ENCODE peak calls at places on chromosomes 3 and 15, in seven cellular contexts. R is HFFc6, L is A549, A is nephron progenitor cell, X is cardiac fibroblast, D is GM13977, P is cardiac muscle cell. G is an unnamed sample.

GRCh38 chr15:29024681-29025080 is 138.9 kb downstream of the APBA2 start:
- DNase-seq in P (no peak), L (no peak), R (no peak), A (no peak), D (no peak), X (no peak), G (no peak)

GRCh38 chr15:70054884-70055387 is 42.8 kb downstream of the TLE3 start:
- DNase-seq in P (no peak), R (no peak), D (no peak), A (no peak), X (no peak), L (no peak), G (no peak)

GRCh38 chr15:65952425-65953053 is 83.2 kb downstream of the RAB11A start:
- DNase-seq in L (peak; percentile 47), D (peak; percentile 40), A (peak; percentile 85), X (peak; percentile 68), R (peak; percentile 35), P (peak; percentile 88), G (peak; percentile 58)

GRCh38 chr3:81891056-81891455 is 129.6 kb upstream of the GBE1 start:
- DNase-seq in R (no peak), A (no peak), P (no peak), D (no peak), X (no peak), L (no peak), G (no peak)

GRCh38 chr15:77554306-77555080 is 78.2 kb downstream of the LINGO1 start:
- DNase-seq in A (no peak), R (no peak), D (no peak), X (no peak), P (no peak), L (no peak), G (no peak)

GRCh38 chr3:171939578-171939977 is 96.4 kb downstream of the TMEM212 start:
- DNase-seq in A (no peak), X (no peak), P (no peak), D (no peak), R (no peak), L (no peak), G (no peak)

GRCh38 chr3:135736740-135737139 is 228.8 kb upstream of the PPP2R3A start:
- DNase-seq in R (peak; percentile 11), P (peak; percentile 20), D (no peak), L (no peak), X (no peak), A (no peak), G (peak; percentile 80)

GRCh38 chr3:131880948-131881347 is 153.9 kb downstream of the CPNE4 start:
- DNase-seq in A (no peak), R (no peak), L (no peak), P (no peak), X (no peak), D (no peak), G (no peak)

GRCh38 chr15:58141894-58142293 is 3.7 kb downstream of the AQP9 start:
- DNase-seq in P (no peak), X (no peak), L (no peak), R (no peak), D (no peak), A (no peak), G (no peak)

GRCh38 chr15:83549563-83549962 is 102.4 kb downstream of the SH3GL3 start:
- DNase-seq in P (no peak), L (no peak), R (no peak), X (peak; percentile 21), A (no peak), D (no peak), G (no peak)

GRCh38 chr3:194602580-194603300 is 30.5 kb downstream of the TMEM44 start:
- DNase-seq in P (peak; percentile 69), X (no peak), D (no peak), L (no peak), R (no peak), A (peak; percentile 25), G (no peak)

GRCh38 chr15:95341686-95342085 is 988.8 kb upstream of the NR2F2 start:
- DNase-seq in L (no peak), P (no peak), A (no peak), D (no peak), R (no peak), X (no peak), G (no peak)

GRCh38 chr15:54519577-54519976 is 541.3 kb downstream of the UNC13C start:
- DNase-seq in L (no peak), X (no peak), A (no peak), R (no peak), P (no peak), D (no peak), G (no peak)

GRCh38 chr3:17942856-17943255 is 200.4 kb upstream of the TBC1D5 start:
- DNase-seq in R (peak; percentile 74), X (no peak), D (no peak), L (no peak), P (no peak), A (no peak), G (no peak)

DNA sequence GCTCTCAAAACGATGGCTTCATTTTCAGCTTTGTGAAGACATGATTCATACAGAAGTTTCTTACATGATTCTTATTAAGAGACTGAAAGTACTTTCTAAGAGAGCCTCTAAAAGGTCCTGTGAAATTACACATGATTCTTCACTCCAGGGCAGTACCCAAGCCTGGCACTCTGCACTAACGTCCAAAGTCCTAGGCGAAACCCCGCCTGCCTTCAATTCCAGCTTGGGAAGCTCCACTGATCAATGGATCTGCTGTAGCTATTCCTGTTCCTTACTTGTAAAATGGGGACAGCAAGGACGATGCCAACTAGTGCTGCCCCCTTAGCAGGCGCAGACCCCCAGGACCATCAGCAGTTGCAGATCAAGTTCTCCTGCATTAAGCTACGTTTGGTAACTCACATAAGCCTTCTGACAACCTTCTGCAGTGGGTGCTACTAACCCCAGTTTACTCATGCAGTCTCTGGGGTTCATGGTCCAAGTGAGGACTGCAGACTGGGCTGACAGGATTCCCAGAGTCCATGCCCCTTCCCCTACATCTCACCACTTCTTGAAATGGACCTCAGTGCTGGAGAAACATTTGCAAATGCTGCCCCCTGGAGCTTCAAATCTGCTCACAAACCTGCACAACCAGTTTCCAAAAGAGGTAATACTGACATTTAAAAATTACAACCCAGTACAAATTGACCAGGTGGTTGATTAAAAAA is 10.6 kb downstream of the CHCHD4 start:
- DNase-seq in P (no peak), D (no peak), L (no peak), R (no peak), A (no peak), X (no peak), G (peak; percentile 43)
- TF ChIP-seq CTCF in P (no peak), D (peak; percentile 24), L (no peak), R (peak; percentile 65), A (no peak), X (no peak), G (peak; percentile 18)

DNA sequence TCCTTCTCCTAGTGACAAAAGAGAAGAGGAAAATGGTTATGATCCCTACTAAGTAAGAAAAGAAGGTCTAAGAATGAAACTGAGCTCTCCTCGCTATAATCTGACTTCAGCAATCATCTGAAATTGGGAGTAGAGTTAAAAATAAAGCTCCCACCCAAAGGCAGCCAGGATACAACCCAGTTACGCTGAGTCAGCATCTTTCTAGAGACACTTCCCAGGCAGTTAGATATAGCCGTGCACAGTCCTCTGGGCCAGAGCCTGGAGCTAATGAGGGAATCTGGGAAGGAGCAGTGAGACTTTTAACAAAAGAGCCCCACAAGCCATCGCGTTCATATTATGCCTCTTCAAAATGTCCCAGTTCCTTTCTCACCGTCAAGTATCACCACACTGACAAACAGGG is 39.1 kb upstream of the SETMAR start:
- DNase-seq in R (no peak), L (no peak), X (no peak), P (peak; percentile 59), D (no peak), A (no peak), G (no peak)
- TF ChIP-seq CTCF in R (no peak), L (no peak), X (no peak), P (no peak), D (no peak), A (no peak), G (no peak)

GRCh38 chr3:174342941-174343431 is 516.1 kb upstream of the NAALADL2 start:
- DNase-seq in D (no peak), R (peak; percentile 55), A (no peak), P (peak; percentile 47), X (peak; percentile 40), L (no peak), G (no peak)
- TF ChIP-seq CTCF in D (no peak), R (peak; percentile 37), A (no peak), P (no peak), X (no peak), L (no peak), G (no peak)

DNA sequence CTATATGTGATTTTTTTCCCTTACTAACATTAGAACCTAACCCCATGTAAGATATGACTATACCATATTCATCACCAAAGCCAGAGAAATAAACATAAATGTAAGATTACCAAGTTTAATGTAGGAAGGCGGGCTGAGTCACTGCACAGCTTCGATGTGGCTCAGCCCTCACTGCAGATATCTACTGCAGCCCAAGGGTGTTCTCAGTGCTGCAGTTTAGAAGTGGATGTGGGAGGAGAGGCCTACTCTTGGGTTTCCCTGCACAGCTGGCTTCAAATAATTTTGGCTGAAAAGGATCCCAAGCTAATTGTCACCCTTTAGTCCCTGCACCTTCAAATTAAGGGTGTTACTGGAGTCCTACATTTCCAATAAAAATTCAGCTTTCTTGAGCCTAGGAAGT is 9.2 kb downstream of the ARPP19 start:
- DNase-seq in A (no peak), P (no peak), X (peak; percentile 37), L (no peak), R (peak; percentile 19), D (no peak), G (no peak)
- TF ChIP-seq CTCF in A (no peak), P (no peak), X (no peak), L (no peak), R (no peak), D (no peak), G (no peak)

GRCh38 chr3:191388823-191389222 is 58.5 kb upstream of the UTS2B start:
- DNase-seq in P (no peak), R (no peak), X (peak; percentile 54), A (no peak), D (no peak), L (no peak), G (no peak)
- TF ChIP-seq CTCF in P (peak; percentile 37), R (peak; percentile 76), X (peak; percentile 29), A (no peak), D (peak; percentile 30), L (peak; percentile 23), G (peak; percentile 46)